ENCODE peak calls at places on chromosome 22, in four cellular contexts. One of them, this sample, is unnamed.

GRCh38 chr22:47373648-47374272 is 611.3 kb downstream of the TBC1D22A start:
- DNase-seq in colonic mucosa: no peak
- DNase-seq in CD8-positive, alpha-beta memory T cell: no peak
- DNase-seq in right atrium auricular region: no peak
- DNase-seq in this sample: no peak

GRCh38 chr22:39414377-39414776 is 14.8 kb downstream of the TAB1 start:
- DNase-seq in colonic mucosa: no peak
- DNase-seq in CD8-positive, alpha-beta memory T cell: no peak
- DNase-seq in right atrium auricular region: no peak
- DNase-seq in this sample: no peak

GRCh38 chr22:26416670-26417270 is 12.3 kb upstream of the ASPHD2 start:
- DNase-seq in colonic mucosa: no peak
- DNase-seq in CD8-positive, alpha-beta memory T cell: no peak
- DNase-seq in right atrium auricular region: no peak
- DNase-seq in this sample: no peak

GRCh38 chr22:39685336-39686177 is 115.0 kb downstream of the CACNA1I start:
- DNase-seq in colonic mucosa: no peak
- DNase-seq in CD8-positive, alpha-beta memory T cell: no peak
- DNase-seq in right atrium auricular region: no peak
- DNase-seq in this sample: no peak

GRCh38 chr22:39966522-39966921 is 6.3 kb downstream of the TMA7B start:
- DNase-seq in colonic mucosa: peak
- DNase-seq in CD8-positive, alpha-beta memory T cell: no peak
- DNase-seq in right atrium auricular region: no peak
- DNase-seq in this sample: no peak

GRCh38 chr22:48871176-48871840 is 956.4 kb downstream of the BRD1 start:
- DNase-seq in colonic mucosa: no peak
- DNase-seq in CD8-positive, alpha-beta memory T cell: peak
- DNase-seq in right atrium auricular region: no peak
- DNase-seq in this sample: no peak

GRCh38 chr22:20589614-20590476 is 82.4 kb downstream of the MED15 start:
- DNase-seq in colonic mucosa: no peak
- DNase-seq in CD8-positive, alpha-beta memory T cell: no peak
- DNase-seq in right atrium auricular region: no peak
- DNase-seq in this sample: no peak

GRCh38 chr22:48630444-48630777 is 1197.3 kb downstream of the BRD1 start:
- DNase-seq in colonic mucosa: no peak
- DNase-seq in CD8-positive, alpha-beta memory T cell: no peak
- DNase-seq in right atrium auricular region: no peak
- DNase-seq in this sample: no peak

GRCh38 chr22:46453006-46453828 is 84.2 kb downstream of the CELSR1 start:
- DNase-seq in colonic mucosa: no peak
- DNase-seq in CD8-positive, alpha-beta memory T cell: no peak
- DNase-seq in right atrium auricular region: no peak
- DNase-seq in this sample: no peak

GRCh38 chr22:17043521-17043920 is 35.5 kb upstream of the GAB4 start:
- DNase-seq in colonic mucosa: no peak
- DNase-seq in CD8-positive, alpha-beta memory T cell: no peak
- DNase-seq in right atrium auricular region: no peak
- DNase-seq in this sample: no peak

GRCh38 chr22:35622132-35622913 is 5.2 kb upstream of the MB start:
- DNase-seq in colonic mucosa: peak
- DNase-seq in CD8-positive, alpha-beta memory T cell: no peak
- DNase-seq in right atrium auricular region: no peak
- DNase-seq in this sample: no peak

DNA sequence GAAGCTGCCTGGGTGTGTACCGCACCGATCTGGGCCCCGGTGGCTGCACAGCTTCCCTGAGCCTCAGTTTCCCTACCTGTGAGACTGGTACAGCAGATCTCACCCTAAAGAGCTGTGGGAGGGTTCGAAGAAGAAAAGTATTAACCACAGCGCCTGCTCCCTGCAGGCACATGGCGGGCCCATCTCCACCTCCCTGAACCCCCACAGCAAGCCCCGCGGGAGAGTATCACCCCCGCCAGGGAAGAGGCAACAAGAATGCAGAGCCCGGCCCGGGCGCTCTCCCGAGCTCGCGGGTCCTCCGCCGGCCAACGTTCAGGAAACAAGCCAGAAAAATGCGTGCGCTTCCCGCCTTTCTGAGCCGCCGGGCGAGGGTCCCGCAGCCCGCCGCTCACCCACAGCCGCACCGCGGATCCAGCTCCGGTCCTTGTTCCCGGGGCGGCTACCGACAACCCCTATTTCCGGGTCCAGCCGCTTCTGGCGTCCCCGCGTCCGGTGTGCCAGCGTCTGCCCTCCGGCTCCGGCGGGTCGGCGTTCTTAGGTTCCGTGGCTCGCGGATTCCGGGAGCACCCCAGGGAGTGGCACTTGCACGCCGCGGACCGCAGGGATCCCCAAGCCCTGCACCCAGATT is at the start of gene TOP3B:
- DNase-seq in colonic mucosa: peak
- DNase-seq in CD8-positive, alpha-beta memory T cell: peak
- DNase-seq in right atrium auricular region: peak
- DNase-seq in this sample: peak
- H3K27ac ChIP-seq in colonic mucosa: peak
- H3K27ac ChIP-seq in CD8-positive, alpha-beta memory T cell: peak
- H3K27ac ChIP-seq in right atrium auricular region: peak
- H3K27ac ChIP-seq in this sample: peak

GRCh38 chr22:41418717-41419116 is 27.9 kb downstream of the TOB2 start:
- DNase-seq in colonic mucosa: no peak
- DNase-seq in CD8-positive, alpha-beta memory T cell: no peak
- DNase-seq in right atrium auricular region: no peak
- DNase-seq in this sample: no peak
- H3K4me3 ChIP-seq in colonic mucosa: no peak
- H3K4me3 ChIP-seq in CD8-positive, alpha-beta memory T cell: no peak
- H3K4me3 ChIP-seq in right atrium auricular region: no peak
- H3K4me3 ChIP-seq in this sample: no peak

GRCh38 chr22:27794244-27794643 is 7.3 kb downstream of the MN1 start:
- DNase-seq in colonic mucosa: no peak
- DNase-seq in CD8-positive, alpha-beta memory T cell: no peak
- DNase-seq in right atrium auricular region: no peak
- DNase-seq in this sample: no peak

GRCh38 chr22:27790396-27791216 is 10.9 kb downstream of the MN1 start:
- DNase-seq in colonic mucosa: no peak
- DNase-seq in CD8-positive, alpha-beta memory T cell: no peak
- DNase-seq in right atrium auricular region: no peak
- DNase-seq in this sample: no peak

GRCh38 chr22:27792452-27793165 is 8.9 kb downstream of the MN1 start:
- DNase-seq in colonic mucosa: no peak
- DNase-seq in CD8-positive, alpha-beta memory T cell: no peak
- DNase-seq in right atrium auricular region: no peak
- DNase-seq in this sample: no peak

GRCh38 chr22:27788889-27789288 is 12.7 kb downstream of the MN1 start:
- DNase-seq in colonic mucosa: no peak
- DNase-seq in CD8-positive, alpha-beta memory T cell: no peak
- DNase-seq in right atrium auricular region: no peak
- DNase-seq in this sample: no peak

GRCh38 chr22:27791494-27792241 is 9.9 kb downstream of the MN1 start:
- DNase-seq in colonic mucosa: no peak
- DNase-seq in CD8-positive, alpha-beta memory T cell: no peak
- DNase-seq in right atrium auricular region: no peak
- DNase-seq in this sample: no peak
- H3K27ac ChIP-seq in colonic mucosa: no peak
- H3K27ac ChIP-seq in CD8-positive, alpha-beta memory T cell: no peak
- H3K27ac ChIP-seq in right atrium auricular region: peak
- H3K27ac ChIP-seq in this sample: no peak

GRCh38 chr22:50018608-50019291 is 6.2 kb upstream of the IL17REL start:
- DNase-seq in colonic mucosa: no peak
- DNase-seq in CD8-positive, alpha-beta memory T cell: peak
- DNase-seq in right atrium auricular region: no peak
- DNase-seq in this sample: peak
- H3K4me3 ChIP-seq in colonic mucosa: no peak
- H3K4me3 ChIP-seq in CD8-positive, alpha-beta memory T cell: peak
- H3K4me3 ChIP-seq in right atrium auricular region: no peak
- H3K4me3 ChIP-seq in this sample: no peak

GRCh38 chr22:32801001-32801435 is 487 bp upstream of the TIMP3 start:
- DNase-seq in colonic mucosa: no peak
- DNase-seq in CD8-positive, alpha-beta memory T cell: no peak
- DNase-seq in right atrium auricular region: no peak
- DNase-seq in this sample: no peak
- H3K27ac ChIP-seq in colonic mucosa: peak
- H3K27ac ChIP-seq in CD8-positive, alpha-beta memory T cell: no peak
- H3K27ac ChIP-seq in right atrium auricular region: peak
- H3K27ac ChIP-seq in this sample: no peak

GRCh38 chr22:49928571-49929552 is 10.4 kb downstream of the CRELD2 start:
- DNase-seq in colonic mucosa: no peak
- DNase-seq in CD8-positive, alpha-beta memory T cell: no peak
- DNase-seq in right atrium auricular region: no peak
- DNase-seq in this sample: no peak
- H3K4me3 ChIP-seq in colonic mucosa: no peak
- H3K4me3 ChIP-seq in CD8-positive, alpha-beta memory T cell: no peak
- H3K4me3 ChIP-seq in right atrium auricular region: peak
- H3K4me3 ChIP-seq in this sample: no peak

This sample was measured in CD4-positive, alpha-beta memory T cell.